ENCODE peak calls at places on chromosomes 16 and 17, in four cellular contexts. E is stomach, D is fibroblast of mammary gland, G is AG10803. K is an unnamed sample.

GRCh38 chr17:53336281-53336680 is 486.4 kb upstream of the KIF2B start:
- DNase-seq in E (no peak), G (no peak), D (no peak), K (no peak)

GRCh38 chr16:22141746-22142145 is 20.6 kb upstream of the SDR42E2 start:
- DNase-seq in E (no peak), G (peak; percentile 16), D (peak; percentile 47), K (peak; percentile 23)

GRCh38 chr17:67974598-67975066 is 21.6 kb downstream of the C17orf58 start:
- DNase-seq in G (no peak), D (no peak), E (no peak), K (no peak)

GRCh38 chr16:72530434-72530833 is 358.5 kb upstream of the PMFBP1 start:
- DNase-seq in G (peak; percentile 67), E (no peak), D (peak; percentile 85), K (peak; percentile 85)

GRCh38 chr17:50355701-50356341 is 9.9 kb downstream of the XYLT2 start:
- DNase-seq in E (peak; percentile 39), D (no peak), G (no peak), K (no peak)

GRCh38 chr17:4214142-4214541 is 49.6 kb downstream of the ANKFY1 start:
- DNase-seq in D (no peak), G (no peak), E (no peak), K (no peak)

GRCh38 chr17:9002610-9003354 is 18.5 kb upstream of the NTN1 start:
- DNase-seq in G (no peak), E (no peak), D (no peak), K (no peak)

GRCh38 chr16:75620326-75621169 is 2.5 kb downstream of the ADAT1 start:
- DNase-seq in G (no peak), D (no peak), E (peak; percentile 34), K (no peak)

GRCh38 chr17:43645765-43646481 is 15.8 kb downstream of the MEOX1 start:
- DNase-seq in D (peak; percentile 33), G (peak; percentile 49), E (peak; percentile 45), K (no peak)

GRCh38 chr17:64157669-64158180 is 27.8 kb upstream of the ERN1 start:
- DNase-seq in D (no peak), E (no peak), G (no peak), K (no peak)
- TF ChIP-seq CTCF in D (no peak), E (no peak), G (no peak), K (no peak)

GRCh38 chr16:88415381-88416323 is 32.9 kb downstream of the ZNF469 start:
- DNase-seq in E (no peak), G (no peak), D (no peak), K (no peak)
- TF ChIP-seq CTCF in E (no peak), G (no peak), D (no peak), K (no peak)

GRCh38 chr17:78412403-78412802 is 34.0 kb downstream of the PGS1 start:
- DNase-seq in G (no peak), E (no peak), D (peak; percentile 49), K (peak; percentile 41)
- TF ChIP-seq CTCF in G (peak; percentile 39), E (no peak), D (peak; percentile 49), K (peak; percentile 12)

DNA sequence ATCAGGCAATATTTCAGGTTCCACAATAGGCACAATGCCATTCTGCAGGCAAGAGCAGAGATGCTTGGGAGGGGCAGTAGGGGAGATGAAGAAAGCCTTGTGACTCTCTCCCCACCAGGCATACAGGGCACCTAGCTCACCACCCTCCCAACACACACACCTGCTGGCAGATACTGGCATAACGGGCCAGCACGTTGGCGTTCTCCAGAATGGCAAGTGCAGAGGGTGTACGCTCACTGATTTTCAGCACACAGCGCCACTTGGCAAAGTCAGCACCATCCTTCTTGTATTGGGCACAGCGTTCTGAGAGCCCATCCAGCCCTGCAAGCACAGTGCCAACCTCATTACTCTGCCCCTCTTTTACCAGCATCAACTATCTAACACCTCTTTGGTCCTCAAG is 2.2 kb downstream of the ALDOC start:
- DNase-seq in G (no peak), D (no peak), E (no peak), K (no peak)
- TF ChIP-seq CTCF in G (no peak), D (no peak), E (no peak), K (no peak)

DNA sequence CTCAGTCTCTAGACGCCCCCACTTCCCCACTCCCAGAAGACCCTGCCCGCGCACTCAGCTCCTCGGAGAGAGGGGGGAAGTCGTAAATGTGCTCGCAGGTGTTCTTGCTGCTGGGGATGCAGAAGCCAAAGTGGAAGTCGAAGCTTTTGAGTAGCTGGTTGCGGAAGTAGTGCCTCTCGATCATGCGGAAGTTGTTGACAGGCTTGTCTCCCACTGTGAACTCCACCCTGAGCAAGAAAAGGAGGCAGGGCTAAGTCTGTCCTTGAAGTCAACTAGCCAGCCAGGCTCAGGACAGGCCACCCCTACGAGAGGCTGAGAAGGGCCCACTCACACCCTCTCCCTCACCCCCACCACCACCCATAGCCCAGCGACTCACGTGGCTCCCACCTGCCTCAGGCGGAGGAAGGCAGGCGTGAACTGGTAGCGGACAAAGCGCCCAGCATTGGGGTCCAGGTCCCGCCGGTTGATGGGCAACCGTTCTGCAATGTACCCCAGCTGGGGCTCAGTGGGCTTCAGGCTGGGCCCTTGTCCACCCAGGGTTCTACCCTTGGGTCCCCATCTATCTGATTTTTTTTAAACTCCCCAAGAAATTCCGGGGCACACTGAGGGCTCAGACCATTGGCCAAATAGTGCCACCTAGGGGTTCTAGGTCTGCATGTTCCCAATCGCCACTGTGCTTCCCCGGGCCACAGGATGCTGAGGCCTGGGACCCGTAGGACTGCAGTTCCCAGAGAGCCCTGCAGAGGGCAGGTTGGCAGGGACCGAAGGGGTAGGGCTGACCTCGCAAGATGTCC is 4.6 kb downstream of the UNC119 start:
- DNase-seq in E (peak; percentile 83), G (peak; percentile 57), D (peak; percentile 69), K (peak; percentile 83)
- TF ChIP-seq CTCF in E (peak; percentile 15), G (peak; percentile 78), D (peak; percentile 88), K (peak; percentile 90)

DNA sequence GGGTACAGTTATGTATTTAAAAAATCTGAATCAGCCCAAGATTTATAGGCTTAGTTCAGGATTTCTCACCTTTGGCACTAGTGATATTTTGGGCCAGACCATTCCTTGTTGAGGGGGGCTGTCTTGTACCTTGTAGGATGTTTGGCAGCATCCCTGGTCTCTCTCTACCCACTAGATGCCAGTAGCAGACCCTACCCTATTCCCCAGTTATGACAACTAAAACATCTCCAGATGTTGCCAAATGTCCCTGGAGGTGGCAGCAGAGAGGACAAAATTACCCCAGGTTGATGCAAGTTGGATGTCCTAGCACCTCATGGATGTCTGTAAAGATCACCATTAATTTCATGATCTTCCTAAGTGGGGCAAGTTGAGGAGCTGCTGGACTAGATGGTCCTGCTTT is 45.8 kb downstream of the SYT17 start:
- DNase-seq in D (no peak), E (no peak), G (no peak), K (no peak)
- TF ChIP-seq CTCF in D (no peak), E (no peak), G (no peak), K (no peak)

GRCh38 chr17:64497565-64498035 is 746 bp upstream of the POLG2 start:
- DNase-seq in E (no peak), G (no peak), D (no peak), K (no peak)
- TF ChIP-seq CTCF in E (no peak), G (no peak), D (no peak), K (no peak)

GRCh38 chr16:3364774-3365427 is 9.2 kb downstream of the OR2C1 start:
- DNase-seq in D (peak; percentile 96), G (peak; percentile 97), E (peak; percentile 74), K (no peak)

GRCh38 chr16:3358884-3359283 is 3.2 kb downstream of the OR2C1 start:
- DNase-seq in E (no peak), G (peak; percentile 16), D (no peak), K (no peak)

GRCh38 chr16:3362931-3363330 is 7.2 kb downstream of the OR2C1 start:
- DNase-seq in D (no peak), E (no peak), G (no peak), K (no peak)

GRCh38 chr16:3369073-3369472 is 13.4 kb downstream of the OR2C1 start:
- DNase-seq in D (no peak), E (no peak), G (no peak), K (no peak)

GRCh38 chr16:3363793-3364192 is 8.1 kb downstream of the OR2C1 start:
- DNase-seq in E (no peak), D (no peak), G (no peak), K (peak; percentile 8)
- TF ChIP-seq CTCF in E (no peak), D (no peak), G (no peak), K (no peak)

GRCh38 chr17:63937319-63937718 is 5.2 kb upstream of the CD79B start:
- DNase-seq in E (no peak), D (no peak), G (no peak), K (no peak)
- TF ChIP-seq CTCF in E (no peak), D (no peak), G (no peak), K (no peak)

GRCh38 chr17:27746881-27747280 is 53.4 kb downstream of the NOS2 start:
- DNase-seq in D (no peak), E (no peak), G (no peak), K (no peak)

GRCh38 chr17:27751622-27752490 is 48.5 kb downstream of the NOS2 start:
- DNase-seq in E (no peak), D (no peak), G (no peak), K (no peak)

GRCh38 chr17:27751166-27751565 is 49.2 kb downstream of the NOS2 start:
- DNase-seq in G (no peak), E (no peak), D (no peak), K (no peak)

GRCh38 chr17:27748360-27748825 is 51.9 kb downstream of the NOS2 start:
- DNase-seq in D (no peak), E (no peak), G (no peak), K (no peak)

GRCh38 chr17:27747462-27748359 is 52.6 kb downstream of the NOS2 start:
- DNase-seq in E (no peak), D (no peak), G (no peak), K (no peak)
- TF ChIP-seq CTCF in E (no peak), D (peak; percentile 35), G (peak; percentile 34), K (peak; percentile 31)